ENCODE peak calls at places on chromosomes 16 and 17, in nine cellular contexts. M is MM.1S, V is GM23248, E is OCI-LY7, J is SK-N-SH, O is GM23338, W is HCT116, R is PC-9, Z is hepatocyte. S is an unnamed sample.
A peak's percentile ranks its signal among the peaks of the same experiment; 100 is the strongest.

GRCh38 chr17:45941395-45941794 is 47.0 kb downstream of the MAPT start:
- DNase-seq in M (no peak), V (no peak), E (no peak), J (no peak), O (no peak), W (no peak), R (no peak), Z (no peak), S (no peak)

GRCh38 chr17:67466251-67466650 is 89.2 kb downstream of the PITPNC1 start:
- DNase-seq in M (no peak), V (no peak), E (peak; percentile 55), J (no peak), O (no peak), W (no peak), R (no peak), Z (no peak), S (no peak)

GRCh38 chr17:4480929-4481898 is 17.5 kb upstream of the SPNS2 start:
- DNase-seq in M (no peak), V (no peak), E (peak; percentile 73), J (no peak), O (no peak), W (no peak), R (no peak), Z (peak; percentile 61), S (no peak)

GRCh38 chr16:9437115-9437514 is 345.7 kb downstream of the HAPSTR1 start:
- DNase-seq in M (peak; percentile 67), V (no peak), E (peak; percentile 8), J (peak; percentile 44), O (peak; percentile 33), W (peak; percentile 37), R (no peak), Z (peak; percentile 23), S (peak; percentile 2)

GRCh38 chr17:76816590-76817135 is 51.5 kb upstream of the MGAT5B start:
- DNase-seq in M (peak; percentile 75), V (peak; percentile 71), E (peak; percentile 94), J (peak; percentile 85), O (peak; percentile 88), W (peak; percentile 63), R (peak; percentile 43), Z (peak; percentile 57), S (peak; percentile 79)

GRCh38 chr16:60922920-60923319 is 1113.3 kb downstream of the CDH8 start:
- DNase-seq in M (no peak), V (no peak), E (no peak), J (no peak), O (no peak), W (no peak), R (no peak), Z (no peak), S (no peak)

GRCh38 chr16:27515874-27516353 is 33.8 kb downstream of the GTF3C1 start:
- DNase-seq in M (peak; percentile 8), V (peak; percentile 47), E (peak; percentile 46), J (peak; percentile 68), O (peak; percentile 72), W (peak; percentile 6), R (no peak), Z (peak; percentile 30), S (peak; percentile 45)

GRCh38 chr17:40850287-40850972 is 16.6 kb downstream of the KRT12 start:
- DNase-seq in M (no peak), V (peak; percentile 27), E (no peak), J (no peak), O (no peak), W (no peak), R (peak; percentile 88), Z (no peak), S (peak; percentile 51)

GRCh38 chr17:42076797-42077559 is 21.3 kb downstream of the ZNF385C start:
- DNase-seq in M (no peak), V (no peak), E (no peak), J (no peak), O (no peak), W (no peak), R (no peak), Z (no peak), S (no peak)

GRCh38 chr17:42071810-42072209 is 21.4 kb upstream of the C17orf113 start:
- DNase-seq in M (no peak), V (no peak), E (peak; percentile 55), J (no peak), O (no peak), W (no peak), R (no peak), Z (no peak), S (no peak)

GRCh38 chr17:42075789-42076188 is 22.5 kb downstream of the ZNF385C start:
- DNase-seq in M (no peak), V (no peak), E (no peak), J (no peak), O (no peak), W (no peak), R (no peak), Z (no peak), S (no peak)

GRCh38 chr17:42068979-42069378 is 18.6 kb upstream of the C17orf113 start:
- DNase-seq in M (no peak), V (no peak), E (no peak), J (no peak), O (no peak), W (no peak), R (no peak), Z (no peak), S (no peak)

DNA sequence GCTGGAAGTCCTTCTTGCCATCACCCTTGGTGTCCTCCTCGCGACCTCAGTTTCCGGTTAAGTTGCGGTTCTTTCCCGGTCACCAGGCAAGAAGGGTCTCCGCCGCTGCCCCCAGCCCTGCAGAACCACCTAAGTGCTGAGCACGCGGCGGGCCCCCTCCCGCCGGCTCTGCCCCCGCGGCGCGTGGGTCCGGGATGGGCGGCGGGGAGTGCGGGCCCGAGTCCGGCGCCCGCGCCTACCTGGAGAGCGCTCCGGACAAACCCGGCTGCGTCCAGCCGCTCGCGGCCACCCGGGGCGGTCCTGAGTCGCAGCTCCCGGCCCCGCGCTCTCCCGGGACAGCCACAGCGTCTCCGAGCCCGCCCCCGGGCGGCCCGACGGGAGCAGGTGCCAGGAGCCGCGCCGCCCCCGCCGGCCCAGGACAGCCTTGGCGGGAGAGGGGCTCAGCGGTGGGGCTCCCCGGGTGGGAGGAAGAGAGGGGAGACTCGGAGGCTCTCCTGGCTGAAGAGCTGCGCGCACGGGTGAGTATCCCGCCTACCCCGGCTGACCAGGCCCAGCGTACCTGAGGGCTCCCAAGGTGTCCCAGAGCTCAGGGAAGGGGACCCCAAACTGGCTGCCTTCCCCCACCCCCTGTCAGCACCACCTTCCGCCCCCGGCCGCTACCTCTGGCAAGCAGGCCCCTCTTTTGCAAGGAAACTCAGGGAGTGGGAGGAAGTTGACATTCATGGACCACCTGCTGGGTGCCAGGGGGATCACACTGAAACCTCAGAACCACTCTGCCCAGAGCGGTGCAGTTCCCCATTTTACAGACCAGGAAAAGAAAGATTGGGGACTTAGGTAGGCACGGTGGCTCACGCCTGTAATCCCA is 22.2 kb upstream of the C17orf113 start:
- DNase-seq in M (no peak), V (peak; percentile 34), E (peak; percentile 39), J (peak; percentile 83), O (peak; percentile 67), W (no peak), R (no peak), Z (peak; percentile 69), S (no peak)
- H3K4me3 ChIP-seq in M (no peak overlapping the region), V (peak overlapping the region; percentile 42), E (peak overlapping the region; percentile 66), J (no peak overlapping the region), O (peak overlapping the region; percentile 78), W (no peak overlapping the region), R (no peak overlapping the region), Z (no peak overlapping the region), S (peak overlapping the region; percentile 40)

DNA sequence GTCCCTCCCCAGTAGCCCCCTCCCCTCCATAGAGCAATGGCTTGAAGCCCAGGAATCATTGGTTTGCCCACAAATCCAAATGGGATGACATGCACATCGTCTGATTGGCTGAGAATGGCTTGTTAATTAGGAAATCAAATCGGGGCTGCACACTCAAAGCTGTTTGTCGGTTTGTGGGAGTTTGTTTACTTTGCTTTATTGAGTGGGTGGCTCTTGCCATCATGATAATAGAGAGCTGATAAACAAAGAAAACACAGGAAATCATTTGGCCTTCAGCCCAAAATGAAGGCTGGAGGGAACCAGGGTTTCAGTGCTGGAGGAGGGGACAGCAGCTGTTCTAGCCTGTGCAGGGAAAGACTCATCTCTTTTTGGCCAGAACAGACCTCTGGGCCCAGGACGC is 316.2 kb downstream of the CBLN1 start:
- DNase-seq in M (no peak), V (no peak), E (no peak), J (peak; percentile 59), O (no peak), W (no peak), R (no peak), Z (no peak), S (peak; percentile 51)
- H3K9me2 ChIP-seq in M (no peaks in the 10 kb centered on the region), V (no peaks in the 10 kb centered on the region), E (no peaks in the 10 kb centered on the region), J (no peaks in the 10 kb centered on the region), O (peaks cover 4% of the 10 kb centered on the region), W (no peaks in the 10 kb centered on the region), R (no peaks in the 10 kb centered on the region), Z (no peaks in the 10 kb centered on the region), S (no peaks in the 10 kb centered on the region)

DNA sequence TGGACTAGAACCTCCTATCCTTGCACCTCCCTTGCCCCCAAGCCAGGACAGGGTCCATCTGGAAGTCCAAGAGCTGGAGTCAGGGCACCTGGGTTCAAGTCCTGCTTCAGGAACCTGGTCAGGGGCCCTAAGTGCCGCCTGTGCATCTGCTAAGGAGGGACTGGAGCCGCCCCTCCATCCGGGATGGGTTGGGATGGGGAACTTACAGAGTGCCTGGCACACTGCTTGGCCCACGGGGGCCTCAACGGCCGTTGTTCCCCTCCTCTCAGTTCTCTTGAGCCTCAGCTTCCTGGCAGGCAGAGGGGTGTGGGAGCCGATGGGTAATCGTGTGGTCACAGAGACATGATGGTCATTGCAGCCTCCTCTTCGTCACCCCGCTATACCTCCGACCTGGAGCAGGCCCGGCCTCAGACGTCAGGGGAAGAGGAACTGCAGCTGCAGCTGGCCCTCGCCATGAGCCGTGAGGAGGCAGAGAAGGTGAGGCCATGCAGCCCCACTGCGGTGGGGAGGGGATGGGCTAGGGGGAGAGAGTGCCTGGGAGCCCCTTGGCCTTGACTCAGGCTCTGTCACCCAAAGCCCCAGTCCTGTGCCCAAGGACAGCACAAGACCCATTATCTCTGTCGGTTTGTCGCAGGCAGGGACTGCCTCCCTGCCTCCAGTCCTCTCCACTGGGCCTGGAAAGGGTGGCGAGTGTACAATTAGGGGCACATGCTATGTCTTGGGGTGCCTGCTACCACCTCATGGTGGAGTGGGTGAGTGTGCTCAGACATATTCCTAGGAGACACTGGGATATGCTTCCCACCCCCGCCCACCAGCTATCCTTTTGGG is 5.4 kb downstream of the EPN3 start:
- DNase-seq in M (no peak), V (no peak), E (no peak), J (no peak), O (no peak), W (no peak), R (no peak), Z (no peak), S (no peak)
- H3K4me2 ChIP-seq in M (no peak overlapping the region), V (no peak overlapping the region), E (no peak overlapping the region), J (no peak overlapping the region), O (no peak overlapping the region), W (no peak overlapping the region), R (no peak overlapping the region), Z (no peak overlapping the region), S (no peak overlapping the region)

GRCh38 chr16:72549878-72550277 is 377.9 kb upstream of the PMFBP1 start:
- DNase-seq in M (no peak), V (no peak), E (no peak), J (no peak), O (no peak), W (no peak), R (no peak), Z (no peak), S (no peak)

GRCh38 chr16:72554935-72555334 is 383.0 kb upstream of the PMFBP1 start:
- DNase-seq in M (no peak), V (no peak), E (no peak), J (no peak), O (no peak), W (peak; percentile 4), R (no peak), Z (no peak), S (peak; percentile 21)

GRCh38 chr16:72552675-72553074 is 380.7 kb upstream of the PMFBP1 start:
- DNase-seq in M (no peak), V (peak; percentile 4), E (no peak), J (no peak), O (no peak), W (no peak), R (no peak), Z (no peak), S (no peak)

DNA sequence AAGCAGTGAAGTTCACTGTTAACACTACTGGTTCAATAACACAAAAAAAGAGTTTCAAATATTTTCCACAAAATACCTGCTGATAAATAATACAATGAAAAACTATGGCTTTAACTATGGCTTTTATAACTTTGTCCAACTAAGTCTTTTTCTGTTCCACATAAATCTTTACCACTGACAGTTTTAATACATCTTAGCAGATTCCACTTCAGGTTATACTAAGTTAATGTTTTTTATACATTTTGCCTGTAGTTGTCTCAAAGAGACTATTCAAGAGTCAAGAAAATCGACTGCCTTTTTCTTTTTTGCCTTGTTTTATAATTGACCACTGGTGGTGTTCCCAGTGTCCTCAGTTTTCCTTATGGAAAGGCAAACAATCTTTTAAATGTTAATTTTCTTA is 379.7 kb upstream of the PMFBP1 start:
- DNase-seq in M (no peak), V (no peak), E (no peak), J (no peak), O (no peak), W (no peak), R (no peak), Z (no peak), S (no peak)
- H3K4me3 ChIP-seq in M (no peak overlapping the region), V (no peak overlapping the region), E (no peak overlapping the region), J (no peak overlapping the region), O (no peak overlapping the region), W (no peak overlapping the region), R (no peak overlapping the region), Z (no peak overlapping the region), S (no peak overlapping the region)